ENCODE peak calls at places on chromosomes 2 and 18, in ten cellular contexts. One of them, this sample, is unnamed.
A peak's percentile ranks its signal among the peaks of the same experiment; 100 is the strongest.

GRCh38 chr2:104658149-104658839 is 195.6 kb upstream of the POU3F3 start:
- DNase-seq in OCI-LY7: peak; percentile 2
- DNase-seq in GM23248: peak; percentile 14
- DNase-seq in Karpas-422: no peak
- DNase-seq in hepatocyte: peak; percentile 33
- DNase-seq in SK-N-SH: peak; percentile 37
- DNase-seq in PC-3: no peak
- DNase-seq in HCT116: no peak
- DNase-seq in MM.1S: no peak
- DNase-seq in GM23338: peak; percentile 81
- DNase-seq in this sample: no peak

GRCh38 chr2:158184556-158185343 is 83.1 kb downstream of the UPP2 start:
- DNase-seq in GM23338: no peak
- DNase-seq in PC-3: peak; percentile 55
- DNase-seq in SK-N-SH: no peak
- DNase-seq in hepatocyte: peak; percentile 39
- DNase-seq in Karpas-422: no peak
- DNase-seq in MM.1S: no peak
- DNase-seq in OCI-LY7: no peak
- DNase-seq in GM23248: no peak
- DNase-seq in HCT116: no peak
- DNase-seq in this sample: peak; percentile 48

GRCh38 chr18:48780151-48781001 is 170.4 kb downstream of the SMAD7 start:
- DNase-seq in PC-3: no peak
- DNase-seq in hepatocyte: peak; percentile 62
- DNase-seq in SK-N-SH: peak; percentile 65
- DNase-seq in OCI-LY7: no peak
- DNase-seq in GM23338: no peak
- DNase-seq in MM.1S: no peak
- DNase-seq in HCT116: no peak
- DNase-seq in Karpas-422: no peak
- DNase-seq in GM23248: peak; percentile 69
- DNase-seq in this sample: no peak

GRCh38 chr2:3575534-3576324 is 669 bp downstream of the RPS7 start:
- DNase-seq in HCT116: no peak
- DNase-seq in GM23338: peak; percentile 14
- DNase-seq in Karpas-422: peak; percentile 51
- DNase-seq in OCI-LY7: peak; percentile 42
- DNase-seq in GM23248: peak; percentile 48
- DNase-seq in PC-3: no peak
- DNase-seq in SK-N-SH: peak; percentile 55
- DNase-seq in MM.1S: peak; percentile 30
- DNase-seq in hepatocyte: peak; percentile 29
- DNase-seq in this sample: no peak

GRCh38 chr2:10433948-10434884 is 13.9 kb downstream of the ODC1 start:
- DNase-seq in HCT116: no peak
- DNase-seq in MM.1S: no peak
- DNase-seq in SK-N-SH: no peak
- DNase-seq in Karpas-422: no peak
- DNase-seq in GM23248: no peak
- DNase-seq in GM23338: no peak
- DNase-seq in PC-3: no peak
- DNase-seq in hepatocyte: no peak
- DNase-seq in OCI-LY7: no peak
- DNase-seq in this sample: no peak

GRCh38 chr2:61799054-61799453 is 54.8 kb downstream of the FAM161A start:
- DNase-seq in HCT116: no peak
- DNase-seq in GM23248: no peak
- DNase-seq in PC-3: no peak
- DNase-seq in hepatocyte: no peak
- DNase-seq in MM.1S: no peak
- DNase-seq in Karpas-422: no peak
- DNase-seq in SK-N-SH: no peak
- DNase-seq in OCI-LY7: no peak
- DNase-seq in GM23338: no peak
- DNase-seq in this sample: no peak

GRCh38 chr18:56200381-56200831 is 438.0 kb downstream of the TXNL1 start:
- DNase-seq in hepatocyte: no peak
- DNase-seq in PC-3: peak; percentile 64
- DNase-seq in GM23248: peak; percentile 82
- DNase-seq in SK-N-SH: no peak
- DNase-seq in Karpas-422: no peak
- DNase-seq in OCI-LY7: no peak
- DNase-seq in MM.1S: no peak
- DNase-seq in GM23338: no peak
- DNase-seq in HCT116: no peak
- DNase-seq in this sample: no peak

GRCh38 chr2:1081411-1082225 is 131.0 kb downstream of the SNTG2 start:
- DNase-seq in OCI-LY7: no peak
- DNase-seq in hepatocyte: no peak
- DNase-seq in GM23338: no peak
- DNase-seq in GM23248: peak; percentile 59
- DNase-seq in PC-3: no peak
- DNase-seq in Karpas-422: no peak
- DNase-seq in SK-N-SH: peak; percentile 56
- DNase-seq in MM.1S: no peak
- DNase-seq in HCT116: no peak
- DNase-seq in this sample: no peak

GRCh38 chr2:62794791-62795190 is 89.3 kb downstream of the EHBP1 start:
- DNase-seq in hepatocyte: no peak
- DNase-seq in GM23248: peak; percentile 67
- DNase-seq in HCT116: no peak
- DNase-seq in OCI-LY7: no peak
- DNase-seq in SK-N-SH: no peak
- DNase-seq in MM.1S: no peak
- DNase-seq in GM23338: no peak
- DNase-seq in PC-3: peak; percentile 81
- DNase-seq in Karpas-422: no peak
- DNase-seq in this sample: peak; percentile 81

GRCh38 chr2:23541453-23542334 is 156.7 kb downstream of the KLHL29 start:
- DNase-seq in hepatocyte: peak; percentile 27
- DNase-seq in Karpas-422: no peak
- DNase-seq in SK-N-SH: no peak
- DNase-seq in PC-3: no peak
- DNase-seq in GM23248: peak; percentile 49
- DNase-seq in GM23338: no peak
- DNase-seq in MM.1S: no peak
- DNase-seq in HCT116: no peak
- DNase-seq in OCI-LY7: no peak
- DNase-seq in this sample: no peak

GRCh38 chr2:12262681-12263436 is 453.9 kb upstream of the TRIB2 start:
- DNase-seq in OCI-LY7: peak; percentile 5
- DNase-seq in HCT116: no peak
- DNase-seq in GM23338: no peak
- DNase-seq in GM23248: peak; percentile 60
- DNase-seq in MM.1S: peak; percentile 69
- DNase-seq in hepatocyte: no peak
- DNase-seq in Karpas-422: no peak
- DNase-seq in SK-N-SH: no peak
- DNase-seq in PC-3: no peak
- DNase-seq in this sample: no peak

GRCh38 chr2:64989982-64990614 is 899 bp downstream of the SLC1A4 start:
- DNase-seq in GM23248: peak; percentile 72
- DNase-seq in hepatocyte: no peak
- DNase-seq in GM23338: peak; percentile 72
- DNase-seq in SK-N-SH: no peak
- DNase-seq in Karpas-422: peak; percentile 84
- DNase-seq in MM.1S: peak; percentile 40
- DNase-seq in OCI-LY7: peak; percentile 26
- DNase-seq in PC-3: no peak
- DNase-seq in HCT116: no peak
- DNase-seq in this sample: no peak

GRCh38 chr2:234139755-234140154 is 89.3 kb downstream of the SPP2 start:
- DNase-seq in SK-N-SH: no peak
- DNase-seq in hepatocyte: no peak
- DNase-seq in PC-3: no peak
- DNase-seq in HCT116: no peak
- DNase-seq in GM23248: no peak
- DNase-seq in MM.1S: no peak
- DNase-seq in OCI-LY7: no peak
- DNase-seq in GM23338: no peak
- DNase-seq in Karpas-422: no peak
- DNase-seq in this sample: no peak

GRCh38 chr2:204183608-204184007 is 247.0 kb downstream of the ICOS start:
- DNase-seq in GM23248: no peak
- DNase-seq in MM.1S: no peak
- DNase-seq in GM23338: no peak
- DNase-seq in Karpas-422: no peak
- DNase-seq in SK-N-SH: no peak
- DNase-seq in HCT116: no peak
- DNase-seq in OCI-LY7: no peak
- DNase-seq in hepatocyte: no peak
- DNase-seq in PC-3: peak; percentile 58
- DNase-seq in this sample: peak; percentile 53

GRCh38 chr2:175676813-175677212 is 325.3 kb downstream of the LNPK start:
- DNase-seq in GM23248: peak; percentile 3
- DNase-seq in SK-N-SH: no peak
- DNase-seq in MM.1S: no peak
- DNase-seq in OCI-LY7: no peak
- DNase-seq in GM23338: peak; percentile 56
- DNase-seq in PC-3: no peak
- DNase-seq in Karpas-422: no peak
- DNase-seq in HCT116: no peak
- DNase-seq in hepatocyte: no peak
- DNase-seq in this sample: no peak

GRCh38 chr2:191746306-191746705 is 68.4 kb downstream of the NABP1 start:
- DNase-seq in HCT116: no peak
- DNase-seq in SK-N-SH: no peak
- DNase-seq in GM23248: peak; percentile 82
- DNase-seq in MM.1S: no peak
- DNase-seq in Karpas-422: no peak
- DNase-seq in hepatocyte: no peak
- DNase-seq in GM23338: no peak
- DNase-seq in PC-3: no peak
- DNase-seq in OCI-LY7: no peak
- DNase-seq in this sample: no peak

GRCh38 chr18:2846638-2847340 is at the start of gene EMILIN2:
- DNase-seq in hepatocyte: peak; percentile 62
- DNase-seq in GM23338: peak; percentile 75
- DNase-seq in GM23248: peak; percentile 76
- DNase-seq in PC-3: no peak
- DNase-seq in OCI-LY7: no peak
- DNase-seq in HCT116: no peak
- DNase-seq in Karpas-422: peak; percentile 86
- DNase-seq in SK-N-SH: peak; percentile 63
- DNase-seq in MM.1S: no peak
- DNase-seq in this sample: no peak

GRCh38 chr2:39606585-39606984 is 59.1 kb upstream of the TMEM178A start:
- DNase-seq in Karpas-422: no peak
- DNase-seq in GM23248: no peak
- DNase-seq in HCT116: no peak
- DNase-seq in MM.1S: no peak
- DNase-seq in PC-3: no peak
- DNase-seq in OCI-LY7: no peak
- DNase-seq in SK-N-SH: no peak
- DNase-seq in hepatocyte: no peak
- DNase-seq in GM23338: peak; percentile 22
- DNase-seq in this sample: no peak
- H2AFZ ChIP-seq in Karpas-422: no peak overlapping the region
- H2AFZ ChIP-seq in GM23248: no peak overlapping the region
- H2AFZ ChIP-seq in HCT116: no peak overlapping the region
- H2AFZ ChIP-seq in MM.1S: no peak overlapping the region
- H2AFZ ChIP-seq in PC-3: peak overlapping the region; percentile 5
- H2AFZ ChIP-seq in OCI-LY7: no peak overlapping the region
- H2AFZ ChIP-seq in SK-N-SH: no peak overlapping the region
- H2AFZ ChIP-seq in hepatocyte: no peak overlapping the region
- H2AFZ ChIP-seq in GM23338: no peak overlapping the region
- H2AFZ ChIP-seq in this sample: no peak overlapping the region

GRCh38 chr2:200809506-200810251 is 2.0 kb upstream of the BZW1 start:
- DNase-seq in MM.1S: no peak
- DNase-seq in PC-3: no peak
- DNase-seq in Karpas-422: peak; percentile 38
- DNase-seq in SK-N-SH: no peak
- DNase-seq in GM23248: peak; percentile 25
- DNase-seq in hepatocyte: no peak
- DNase-seq in OCI-LY7: no peak
- DNase-seq in HCT116: no peak
- DNase-seq in GM23338: no peak
- DNase-seq in this sample: no peak
- H3K9me2 ChIP-seq in MM.1S: no peaks in the 10 kb centered on the region
- H3K9me2 ChIP-seq in PC-3: no peaks in the 10 kb centered on the region
- H3K9me2 ChIP-seq in Karpas-422: no peaks in the 10 kb centered on the region
- H3K9me2 ChIP-seq in SK-N-SH: no peaks in the 10 kb centered on the region
- H3K9me2 ChIP-seq in GM23248: no peaks in the 10 kb centered on the region
- H3K9me2 ChIP-seq in hepatocyte: no peaks in the 10 kb centered on the region
- H3K9me2 ChIP-seq in OCI-LY7: no peaks in the 10 kb centered on the region
- H3K9me2 ChIP-seq in HCT116: no peaks in the 10 kb centered on the region
- H3K9me2 ChIP-seq in GM23338: no peaks in the 10 kb centered on the region
- H3K9me2 ChIP-seq in this sample: no peaks in the 10 kb centered on the region

GRCh38 chr2:96523659-96524481 is 12.7 kb upstream of the ARID5A start:
- DNase-seq in MM.1S: no peak
- DNase-seq in HCT116: no peak
- DNase-seq in PC-3: no peak
- DNase-seq in hepatocyte: no peak
- DNase-seq in GM23248: peak; percentile 83
- DNase-seq in Karpas-422: no peak
- DNase-seq in SK-N-SH: no peak
- DNase-seq in GM23338: no peak
- DNase-seq in OCI-LY7: no peak
- DNase-seq in this sample: no peak

GRCh38 chr2:96526101-96526591 is 10.4 kb upstream of the ARID5A start:
- DNase-seq in Karpas-422: no peak
- DNase-seq in MM.1S: peak; percentile 99
- DNase-seq in HCT116: no peak
- DNase-seq in hepatocyte: no peak
- DNase-seq in PC-3: no peak
- DNase-seq in GM23248: no peak
- DNase-seq in OCI-LY7: no peak
- DNase-seq in GM23338: no peak
- DNase-seq in SK-N-SH: no peak
- DNase-seq in this sample: no peak

GRCh38 chr2:96526615-96527014 is 9.9 kb upstream of the ARID5A start:
- DNase-seq in MM.1S: no peak
- DNase-seq in GM23338: no peak
- DNase-seq in hepatocyte: no peak
- DNase-seq in GM23248: no peak
- DNase-seq in PC-3: no peak
- DNase-seq in HCT116: no peak
- DNase-seq in OCI-LY7: no peak
- DNase-seq in SK-N-SH: no peak
- DNase-seq in Karpas-422: no peak
- DNase-seq in this sample: no peak

GRCh38 chr2:96525211-96525507 is 11.4 kb upstream of the ARID5A start:
- DNase-seq in Karpas-422: no peak
- DNase-seq in MM.1S: no peak
- DNase-seq in hepatocyte: no peak
- DNase-seq in OCI-LY7: no peak
- DNase-seq in GM23248: no peak
- DNase-seq in PC-3: no peak
- DNase-seq in HCT116: no peak
- DNase-seq in GM23338: no peak
- DNase-seq in SK-N-SH: no peak
- DNase-seq in this sample: no peak

GRCh38 chr2:96524482-96525210 is 11.9 kb upstream of the ARID5A start:
- DNase-seq in OCI-LY7: no peak
- DNase-seq in HCT116: no peak
- DNase-seq in MM.1S: no peak
- DNase-seq in hepatocyte: no peak
- DNase-seq in GM23338: no peak
- DNase-seq in GM23248: no peak
- DNase-seq in PC-3: no peak
- DNase-seq in Karpas-422: no peak
- DNase-seq in SK-N-SH: no peak
- DNase-seq in this sample: no peak
- H3K4me2 ChIP-seq in OCI-LY7: no peak overlapping the region
- H3K4me2 ChIP-seq in HCT116: no peak overlapping the region
- H3K4me2 ChIP-seq in MM.1S: no peak overlapping the region
- H3K4me2 ChIP-seq in hepatocyte: no peak overlapping the region
- H3K4me2 ChIP-seq in GM23338: no peak overlapping the region
- H3K4me2 ChIP-seq in GM23248: peak overlapping the region; percentile 65
- H3K4me2 ChIP-seq in PC-3: no peak overlapping the region
- H3K4me2 ChIP-seq in Karpas-422: no peak overlapping the region
- H3K4me2 ChIP-seq in SK-N-SH: no peak overlapping the region
- H3K4me2 ChIP-seq in this sample: no peak overlapping the region

GRCh38 chr18:10140461-10140911 is 226.7 kb downstream of the VAPA start:
- DNase-seq in MM.1S: peak; percentile 42
- DNase-seq in GM23248: peak; percentile 72
- DNase-seq in SK-N-SH: no peak
- DNase-seq in Karpas-422: no peak
- DNase-seq in hepatocyte: peak; percentile 26
- DNase-seq in OCI-LY7: no peak
- DNase-seq in PC-3: peak; percentile 46
- DNase-seq in HCT116: no peak
- DNase-seq in GM23338: peak; percentile 21
- DNase-seq in this sample: no peak
- H2AFZ ChIP-seq in MM.1S: peak overlapping the region; percentile 73
- H2AFZ ChIP-seq in GM23248: no peak overlapping the region
- H2AFZ ChIP-seq in SK-N-SH: peak overlapping the region; percentile 32
- H2AFZ ChIP-seq in Karpas-422: no peak overlapping the region
- H2AFZ ChIP-seq in hepatocyte: no peak overlapping the region
- H2AFZ ChIP-seq in OCI-LY7: no peak overlapping the region
- H2AFZ ChIP-seq in PC-3: no peak overlapping the region
- H2AFZ ChIP-seq in HCT116: no peak overlapping the region
- H2AFZ ChIP-seq in GM23338: peak overlapping the region; percentile 90
- H2AFZ ChIP-seq in this sample: no peak overlapping the region

This sample was measured in PC-9.